ENCODE peak calls at places on chromosomes 5 and 9, in seven cellular contexts. Y, K, O, N, T, X and C are unnamed samples. For H3K9me2, the result is how much of the 10 kb centered on the place peaks cover.

GRCh38 chr9:121509175-121509574 is 9.5 kb upstream of the GGTA1 start:
- DNase-seq in Y (no peak), K (no peak), O (no peak), N (no peak), T (no peak), X (no peak), C (no peak)

GRCh38 chr9:91117959-91118651 is 243.6 kb downstream of the AUH start:
- DNase-seq in Y (peak), K (peak), O (no peak), N (peak), T (no peak), X (no peak), C (no peak)

GRCh38 chr9:36037580-36038169 is 962 bp downstream of the RECK start:
- DNase-seq in Y (peak), K (peak), O (no peak), N (peak), T (no peak), X (no peak), C (peak)

GRCh38 chr9:21294325-21294724 is 10.8 kb downstream of the IFNA5 start:
- DNase-seq in Y (no peak), K (peak), O (peak), N (peak), T (no peak), X (peak), C (no peak)

GRCh38 chr5:118577621-118578020 is 410.7 kb downstream of the DTWD2 start:
- DNase-seq in Y (no peak), K (no peak), O (no peak), N (no peak), T (no peak), X (no peak), C (no peak)

GRCh38 chr5:10145922-10146321 is 103.8 kb downstream of the ATPSCKMT start:
- DNase-seq in Y (peak), K (no peak), O (peak), N (peak), T (peak), X (peak), C (peak)

GRCh38 chr5:8686707-8687106 is 817.8 kb downstream of the MTRR start:
- DNase-seq in Y (no peak), K (no peak), O (no peak), N (peak), T (no peak), X (no peak), C (no peak)

GRCh38 chr5:151085517-151086031 is 4.7 kb upstream of the TNIP1 start:
- DNase-seq in Y (no peak), K (peak), O (no peak), N (no peak), T (no peak), X (peak), C (no peak)

GRCh38 chr5:74897049-74897448 is 30.9 kb upstream of the FAM169A start:
- DNase-seq in Y (no peak), K (no peak), O (no peak), N (no peak), T (no peak), X (no peak), C (no peak)

GRCh38 chr5:84014966-84015365 is 294.3 kb upstream of the HAPLN1 start:
- DNase-seq in Y (no peak), K (no peak), O (no peak), N (no peak), T (no peak), X (no peak), C (no peak)

GRCh38 chr9:124392254-124392653 is 23.0 kb downstream of the PSMB7 start:
- DNase-seq in Y (no peak), K (no peak), O (no peak), N (no peak), T (no peak), X (no peak), C (no peak)

GRCh38 chr9:136961279-136962065 is 9.4 kb downstream of the LCN12 start:
- DNase-seq in Y (no peak), K (no peak), O (no peak), N (no peak), T (no peak), X (no peak), C (no peak)

GRCh38 chr9:126756876-126757415 is 47.9 kb upstream of the ZBTB43 start:
- DNase-seq in Y (no peak), K (no peak), O (no peak), N (no peak), T (no peak), X (no peak), C (no peak)

GRCh38 chr5:7805379-7805778 is 45.6 kb downstream of the CFAP90 start:
- DNase-seq in Y (no peak), K (no peak), O (peak), N (peak), T (peak), X (peak), C (peak)

GRCh38 chr5:39262981-39263380 is 43.6 kb upstream of the FYB1 start:
- DNase-seq in Y (no peak), K (no peak), O (no peak), N (no peak), T (no peak), X (no peak), C (no peak)

GRCh38 chr5:121863753-121864152 is 12.1 kb downstream of the FTMT start:
- DNase-seq in Y (no peak), K (no peak), O (no peak), N (no peak), T (no peak), X (no peak), C (no peak)

GRCh38 chr5:14872070-14872989 is 752 bp upstream of the ANKH start:
- DNase-seq in Y (peak), K (peak), O (no peak), N (peak), T (peak), X (peak), C (peak)

GRCh38 chr9:36118706-36119105 is 17.8 kb upstream of the GLIPR2 start:
- DNase-seq in Y (no peak), K (no peak), O (no peak), N (peak), T (no peak), X (no peak), C (no peak)

GRCh38 chr5:139638090-139638735 is 9.9 kb upstream of the CXXC5 start:
- DNase-seq in Y (peak), K (peak), O (no peak), N (peak), T (no peak), X (peak), C (peak)

GRCh38 chr9:21455320-21455719 is 15.1 kb downstream of the IFNA1 start:
- DNase-seq in Y (peak), K (peak), O (peak), N (peak), T (peak), X (peak), C (peak)

GRCh38 chr5:23389543-23390215 is 117.7 kb upstream of the PRDM9 start:
- DNase-seq in Y (no peak), K (no peak), O (no peak), N (no peak), T (no peak), X (no peak), C (no peak)

GRCh38 chr5:168365581-168366081 is 74.2 kb downstream of the WWC1 start:
- DNase-seq in Y (peak), K (peak), O (peak), N (peak), T (no peak), X (peak), C (no peak)

DNA sequence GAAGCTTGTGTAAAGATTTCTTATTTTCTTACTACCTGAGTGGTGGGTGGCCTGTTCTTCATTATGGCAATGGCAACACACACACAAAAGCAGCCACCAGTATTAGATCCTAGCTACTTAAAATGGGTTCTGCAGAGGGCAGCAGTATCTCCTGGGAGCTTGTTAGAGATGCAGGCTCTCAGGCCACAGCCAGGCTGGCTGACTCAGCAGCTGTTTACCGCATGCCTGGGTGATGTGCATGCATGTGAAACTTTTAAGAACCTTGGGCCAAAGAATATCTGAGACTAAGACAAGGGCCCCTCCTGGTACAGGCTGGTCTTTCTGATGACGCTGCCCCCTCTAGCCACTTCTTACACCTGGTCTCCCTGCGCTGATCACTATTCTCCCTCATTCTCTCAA is 399.0 kb downstream of the MED10 start:
- DNase-seq in Y (peak), K (peak), O (no peak), N (peak), T (no peak), X (peak), C (peak)
- H3K9me2 ChIP-seq in Y (under half), K (under half), O (under half), N (under half), T (under half), X (under half), C (under half)

DNA sequence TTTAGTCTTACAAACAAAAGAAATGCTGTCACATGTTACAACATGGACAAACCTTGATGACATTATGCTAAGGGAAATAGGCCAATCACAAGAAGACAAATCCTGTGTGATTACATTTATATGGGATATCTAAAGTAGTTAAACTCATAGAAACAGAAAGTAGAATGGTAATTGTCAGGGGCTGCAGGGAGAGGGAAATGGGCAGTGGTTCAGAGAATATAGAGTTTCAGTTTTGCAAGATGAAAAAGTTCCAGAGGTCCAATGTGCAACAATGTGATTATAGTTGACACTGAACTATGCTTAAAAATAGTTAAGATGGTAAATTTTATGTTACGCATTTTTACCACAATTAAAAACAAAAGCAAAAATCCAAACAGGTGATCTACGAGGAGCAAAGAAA is 265.5 kb downstream of the NDUFS4 start:
- DNase-seq in Y (no peak), K (no peak), O (no peak), N (no peak), T (no peak), X (no peak), C (no peak)
- H3K9me2 ChIP-seq in Y (under half), K (under half), O (under half), N (under half), T (under half), X (under half), C (under half)

GRCh38 chr5:73735032-73735734 is 109.2 kb downstream of the ARHGEF28 start:
- DNase-seq in Y (no peak), K (no peak), O (no peak), N (no peak), T (no peak), X (no peak), C (no peak)

GRCh38 chr5:73743161-73743560 is 117.2 kb downstream of the ARHGEF28 start:
- DNase-seq in Y (no peak), K (no peak), O (no peak), N (no peak), T (no peak), X (no peak), C (no peak)

GRCh38 chr5:73745806-73746205 is 119.8 kb downstream of the ARHGEF28 start:
- DNase-seq in Y (no peak), K (no peak), O (no peak), N (no peak), T (no peak), X (peak), C (no peak)

GRCh38 chr5:73739650-73740049 is 113.7 kb downstream of the ARHGEF28 start:
- DNase-seq in Y (no peak), K (no peak), O (no peak), N (no peak), T (no peak), X (no peak), C (no peak)

DNA sequence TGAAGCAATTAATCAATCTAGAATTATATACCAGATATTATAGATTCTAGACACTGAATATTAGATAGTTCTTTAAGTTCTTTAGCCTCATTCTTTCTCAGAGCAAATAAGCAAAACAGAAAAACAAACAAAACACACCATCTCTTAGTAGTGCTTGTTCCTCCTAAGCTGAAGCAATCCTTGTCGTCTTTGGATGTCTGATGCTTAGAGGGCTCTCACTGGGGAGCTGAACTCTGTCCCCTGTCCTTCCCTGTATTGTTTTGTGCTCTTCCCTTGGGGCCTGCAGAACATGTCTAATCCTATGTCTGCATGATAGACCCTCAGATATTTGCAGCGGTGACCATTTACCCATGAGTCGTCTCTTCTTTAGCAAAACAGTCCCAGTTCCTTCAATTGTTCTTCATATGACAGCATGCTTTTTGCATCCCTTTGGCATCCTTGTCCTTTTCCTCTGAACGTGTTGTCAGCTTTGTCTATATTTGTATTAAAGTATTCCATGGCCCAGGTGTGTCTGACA is 114.3 kb downstream of the ARHGEF28 start:
- DNase-seq in Y (no peak), K (no peak), O (no peak), N (no peak), T (no peak), X (no peak), C (no peak)
- H3K9me2 ChIP-seq in Y (under half), K (under half), O (under half), N (under half), T (under half), X (under half), C (under half)

DNA sequence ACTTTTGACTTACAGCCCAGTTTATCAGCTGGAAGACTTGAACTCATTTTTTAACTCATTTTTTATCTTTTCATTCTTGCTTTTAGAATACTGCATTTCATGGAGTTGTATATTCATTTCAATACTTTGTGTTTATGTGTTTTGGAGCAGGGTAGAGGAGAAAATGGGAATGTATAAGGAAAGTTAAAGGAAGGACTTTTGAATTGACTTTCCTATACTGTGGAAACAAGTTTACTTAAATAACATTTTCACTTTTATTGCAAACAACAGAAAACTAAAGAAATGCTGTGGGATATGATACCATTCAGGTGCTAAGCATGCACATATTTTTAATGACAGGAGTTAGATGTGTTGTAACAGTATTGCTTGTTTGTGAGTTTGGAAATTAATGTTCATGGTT is 11.7 kb downstream of the NIPBL start:
- DNase-seq in Y (no peak), K (no peak), O (no peak), N (no peak), T (no peak), X (no peak), C (no peak)
- H3K9me2 ChIP-seq in Y (under half), K (under half), O (under half), N (under half), T (under half), X (under half), C (under half)

DNA sequence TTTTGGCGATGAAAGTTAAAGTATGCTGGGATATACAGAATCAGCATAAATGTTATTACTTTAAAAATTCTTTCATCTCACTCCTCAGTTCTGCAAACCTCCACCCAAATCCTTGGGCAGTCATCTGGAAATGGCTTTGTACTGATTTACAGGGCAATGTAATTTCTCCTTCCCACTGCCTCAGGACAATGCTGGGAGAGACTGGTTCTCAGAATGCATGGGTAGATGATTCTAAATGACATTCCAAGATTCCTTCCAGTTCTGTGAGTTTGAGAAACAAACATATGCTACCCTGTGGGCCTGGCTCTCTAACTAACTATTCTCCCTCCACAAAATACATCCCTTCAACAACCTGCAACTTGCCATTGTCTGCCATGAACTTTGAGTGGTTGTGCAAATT is 7.5 kb upstream of the PSAT1 start:
- DNase-seq in Y (no peak), K (no peak), O (no peak), N (no peak), T (no peak), X (no peak), C (no peak)
- H3K9me2 ChIP-seq in Y (under half), K (under half), O (under half), N (under half), T (under half), X (under half), C (under half)

DNA sequence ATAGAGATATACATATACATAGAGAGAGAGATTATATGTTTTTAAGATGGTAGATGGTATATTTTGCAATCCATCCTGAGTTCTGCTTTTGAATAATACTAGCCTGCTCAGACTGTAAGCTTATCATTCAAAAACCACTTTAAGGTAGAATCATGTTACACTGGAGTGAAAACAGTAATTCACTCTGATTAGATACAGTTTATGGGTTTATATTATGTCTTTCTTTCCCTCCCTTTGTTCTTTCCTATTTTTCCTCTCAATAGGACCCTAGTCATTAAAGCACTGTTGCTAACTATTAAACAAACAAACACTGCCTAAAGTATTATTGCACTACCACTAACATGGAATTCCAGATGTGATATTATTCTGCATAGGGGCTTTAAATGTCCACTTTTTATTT is 202.0 kb downstream of the ADAMTSL1 start:
- DNase-seq in Y (no peak), K (no peak), O (no peak), N (no peak), T (no peak), X (no peak), C (no peak)
- H3K9me2 ChIP-seq in Y (under half), K (under half), O (under half), N (under half), T (under half), X (under half), C (under half)

GRCh38 chr5:11564716-11565115 is 339.5 kb downstream of the CTNND2 start:
- DNase-seq in Y (no peak), K (no peak), O (no peak), N (no peak), T (no peak), X (no peak), C (no peak)
- H3K9me2 ChIP-seq in Y (under half), K (under half), O (under half), N (under half), T (under half), X (under half), C (under half)

GRCh38 chr5:56662891-56663290 is 152.5 kb upstream of the MAP3K1 start:
- DNase-seq in Y (no peak), K (no peak), O (no peak), N (no peak), T (no peak), X (no peak), C (no peak)

GRCh38 chr5:56663523-56663922 is 151.8 kb upstream of the MAP3K1 start:
- DNase-seq in Y (no peak), K (no peak), O (no peak), N (no peak), T (no peak), X (no peak), C (no peak)

GRCh38 chr5:56659991-56660390 is 155.4 kb upstream of the MAP3K1 start:
- DNase-seq in Y (no peak), K (no peak), O (no peak), N (no peak), T (no peak), X (no peak), C (no peak)

GRCh38 chr5:56656816-56657740 is 158.3 kb upstream of the MAP3K1 start:
- DNase-seq in Y (no peak), K (no peak), O (no peak), N (no peak), T (no peak), X (peak), C (no peak)

GRCh38 chr5:56658972-56659371 is 156.4 kb upstream of the MAP3K1 start:
- DNase-seq in Y (no peak), K (no peak), O (no peak), N (no peak), T (no peak), X (peak), C (peak)
- H3K9me2 ChIP-seq in Y (under half), K (under half), O (under half), N (under half), T (under half), X (under half), C (under half)